ENCODE peak calls at places on chromosomes 7 and 10, in seven cellular contexts. E is EL; C is Jurkat, Clone E6-1; S is CD8-positive, alpha-beta memory T cell; U is NCI-H1092 treated with DMSO at 0.1 percent for 48 hours; B is T-cell; M is GM13977. T is an unnamed sample.

GRCh38 chr10:92244796-92245195 is 46.1 kb downstream of the CPEB3 start:
- DNase-seq in U (no peak), B (no peak), E (no peak), S (no peak), C (no peak), M (peak), T (no peak)

GRCh38 chr7:111301891-111302290 is 211.0 kb downstream of the LRRN3 start:
- DNase-seq in S (no peak), C (no peak), M (no peak), E (no peak), U (no peak), B (no peak), T (no peak)

GRCh38 chr10:26408858-26409494 is 29.2 kb upstream of the APBB1IP start:
- DNase-seq in C (no peak), U (no peak), M (no peak), B (no peak), S (no peak), E (no peak), T (peak)

GRCh38 chr10:113179966-113180365 is 229.9 kb downstream of the TCF7L2 start:
- DNase-seq in M (no peak), U (no peak), C (no peak), B (no peak), E (no peak), S (no peak), T (no peak)

GRCh38 chr10:615583-616152 is 73.8 kb downstream of the DIP2C start:
- DNase-seq in S (no peak), B (no peak), E (peak), C (no peak), M (no peak), U (no peak), T (no peak)

GRCh38 chr10:14758994-14759664 is 15.6 kb downstream of the FAM107B start:
- DNase-seq in E (no peak), C (peak), B (no peak), S (no peak), U (peak), M (no peak), T (no peak)

GRCh38 chr10:69352569-69353264 is 64.0 kb downstream of the TACR2 start:
- DNase-seq in B (no peak), S (no peak), U (no peak), E (peak), C (no peak), M (no peak), T (no peak)

GRCh38 chr7:129489491-129489890 is 12.8 kb upstream of the SMKR1 start:
- DNase-seq in C (no peak), S (no peak), B (no peak), E (peak), M (no peak), U (no peak), T (no peak)

GRCh38 chr7:136953386-136953785 is 84.9 kb downstream of the CHRM2 start:
- DNase-seq in B (no peak), U (no peak), C (no peak), E (peak), S (no peak), M (no peak), T (no peak)

GRCh38 chr7:130990178-130990832 is 256.3 kb upstream of the KLF14 start:
- DNase-seq in M (no peak), S (peak), E (no peak), C (no peak), U (no peak), B (peak), T (no peak)

GRCh38 chr7:104923010-104923421 is 91.0 kb upstream of the KMT2E start:
- DNase-seq in B (peak), U (peak), S (peak), C (peak), E (peak), M (peak), T (peak)

GRCh38 chr10:77111611-77112550 is 525.7 kb downstream of the KCNMA1 start:
- DNase-seq in E (peak), B (no peak), C (peak), M (peak), U (peak), S (peak), T (peak)

GRCh38 chr10:114703377-114704125 is 45.5 kb upstream of the ABLIM1 start:
- DNase-seq in S (peak), B (no peak), M (peak), E (peak), U (peak), C (peak), T (no peak)

GRCh38 chr10:60521974-60522405 is 132.3 kb upstream of the ANK3 start:
- DNase-seq in B (no peak), S (no peak), C (peak), U (no peak), E (peak), M (no peak), T (no peak)

GRCh38 chr7:14507617-14508016 is 394.9 kb downstream of the DGKB start:
- DNase-seq in M (no peak), E (peak), S (no peak), U (peak), C (no peak), B (no peak), T (no peak)

GRCh38 chr7:11923376-11923922 is 91.5 kb upstream of the THSD7A start:
- DNase-seq in S (no peak), B (no peak), M (no peak), C (no peak), U (peak), E (no peak), T (no peak)

GRCh38 chr7:33674804-33675411 is 230.4 kb upstream of the BMPER start:
- DNase-seq in C (no peak), S (no peak), E (no peak), B (no peak), U (no peak), M (peak), T (no peak)

GRCh38 chr10:88668465-88668864 is 4.2 kb downstream of the LIPF start:
- DNase-seq in M (no peak), C (no peak), U (no peak), S (no peak), E (no peak), B (no peak), T (no peak)

T was measured in MV-4-11.